ENCODE peak calls at places on chromosome 16, in five cellular contexts. One of them, this sample, is unnamed.

GRCh38 chr16:85995591-85996461 is 96.9 kb downstream of the IRF8 start:
- DNase-seq in A549: no peak
- DNase-seq in IMR-90: no peak
- DNase-seq in K562: no peak
- DNase-seq in HepG2: no peak
- DNase-seq in this sample: no peak

GRCh38 chr16:81384006-81384405 is 60.6 kb upstream of the CMIP start:
- DNase-seq in A549: no peak
- DNase-seq in IMR-90: peak
- DNase-seq in K562: no peak
- DNase-seq in HepG2: no peak
- DNase-seq in this sample: no peak

GRCh38 chr16:65178151-65178550 is 56.3 kb upstream of the CDH11 start:
- DNase-seq in A549: no peak
- DNase-seq in IMR-90: peak
- DNase-seq in K562: no peak
- DNase-seq in HepG2: no peak
- DNase-seq in this sample: no peak

GRCh38 chr16:17519041-17519440 is 48.3 kb upstream of the XYLT1 start:
- DNase-seq in A549: no peak
- DNase-seq in IMR-90: peak
- DNase-seq in K562: no peak
- DNase-seq in HepG2: no peak
- DNase-seq in this sample: no peak

GRCh38 chr16:68972720-68973119 is 129.4 kb downstream of the TANGO6 start:
- DNase-seq in A549: peak
- DNase-seq in IMR-90: peak
- DNase-seq in K562: peak
- DNase-seq in HepG2: no peak
- DNase-seq in this sample: peak

GRCh38 chr16:28067604-28068382 is 4.3 kb upstream of the GSG1L start:
- DNase-seq in A549: no peak
- DNase-seq in IMR-90: peak
- DNase-seq in K562: no peak
- DNase-seq in HepG2: no peak
- DNase-seq in this sample: no peak

GRCh38 chr16:88892065-88892464 is 25.6 kb upstream of the PABPN1L start:
- DNase-seq in A549: no peak
- DNase-seq in IMR-90: no peak
- DNase-seq in K562: no peak
- DNase-seq in HepG2: no peak
- DNase-seq in this sample: no peak

GRCh38 chr16:25110392-25110947 is 1.1 kb upstream of the LCMT1 start:
- DNase-seq in A549: no peak
- DNase-seq in IMR-90: no peak
- DNase-seq in K562: peak
- DNase-seq in HepG2: no peak
- DNase-seq in this sample: no peak

GRCh38 chr16:31202402-31203385 is at the start of gene PYCARD:
- DNase-seq in A549: no peak
- DNase-seq in IMR-90: peak
- DNase-seq in K562: peak
- DNase-seq in HepG2: no peak
- DNase-seq in this sample: no peak

GRCh38 chr16:20613471-20613887 is 37.3 kb upstream of the ACSM2B start:
- DNase-seq in A549: no peak
- DNase-seq in IMR-90: no peak
- DNase-seq in K562: no peak
- DNase-seq in HepG2: no peak
- DNase-seq in this sample: no peak

GRCh38 chr16:75273054-75273925 is 21.9 kb upstream of the BCAR1 start:
- DNase-seq in A549: no peak
- DNase-seq in IMR-90: peak
- DNase-seq in K562: no peak
- DNase-seq in HepG2: no peak
- DNase-seq in this sample: no peak

GRCh38 chr16:56372013-56372634 is 53.2 kb downstream of the AMFR start:
- DNase-seq in A549: no peak
- DNase-seq in IMR-90: no peak
- DNase-seq in K562: no peak
- DNase-seq in HepG2: no peak
- DNase-seq in this sample: no peak

GRCh38 chr16:23182675-23183485 is at the start of gene SCNN1G:
- DNase-seq in A549: peak
- DNase-seq in IMR-90: no peak
- DNase-seq in K562: no peak
- DNase-seq in HepG2: no peak
- DNase-seq in this sample: no peak

GRCh38 chr16:83040174-83040573 is 413.4 kb downstream of the CDH13 start:
- DNase-seq in A549: no peak
- DNase-seq in IMR-90: peak
- DNase-seq in K562: no peak
- DNase-seq in HepG2: no peak
- DNase-seq in this sample: no peak

GRCh38 chr16:84876873-84877606 is 57.3 kb downstream of the CRISPLD2 start:
- DNase-seq in A549: no peak
- DNase-seq in IMR-90: no peak
- DNase-seq in K562: no peak
- DNase-seq in HepG2: no peak
- DNase-seq in this sample: no peak
- TF ChIP-seq MAFK in A549: no peak
- TF ChIP-seq MAFK in IMR-90: no peak
- TF ChIP-seq MAFK in K562: no peak
- TF ChIP-seq MAFK in HepG2: no peak
- TF ChIP-seq MAFK in this sample: no peak

DNA sequence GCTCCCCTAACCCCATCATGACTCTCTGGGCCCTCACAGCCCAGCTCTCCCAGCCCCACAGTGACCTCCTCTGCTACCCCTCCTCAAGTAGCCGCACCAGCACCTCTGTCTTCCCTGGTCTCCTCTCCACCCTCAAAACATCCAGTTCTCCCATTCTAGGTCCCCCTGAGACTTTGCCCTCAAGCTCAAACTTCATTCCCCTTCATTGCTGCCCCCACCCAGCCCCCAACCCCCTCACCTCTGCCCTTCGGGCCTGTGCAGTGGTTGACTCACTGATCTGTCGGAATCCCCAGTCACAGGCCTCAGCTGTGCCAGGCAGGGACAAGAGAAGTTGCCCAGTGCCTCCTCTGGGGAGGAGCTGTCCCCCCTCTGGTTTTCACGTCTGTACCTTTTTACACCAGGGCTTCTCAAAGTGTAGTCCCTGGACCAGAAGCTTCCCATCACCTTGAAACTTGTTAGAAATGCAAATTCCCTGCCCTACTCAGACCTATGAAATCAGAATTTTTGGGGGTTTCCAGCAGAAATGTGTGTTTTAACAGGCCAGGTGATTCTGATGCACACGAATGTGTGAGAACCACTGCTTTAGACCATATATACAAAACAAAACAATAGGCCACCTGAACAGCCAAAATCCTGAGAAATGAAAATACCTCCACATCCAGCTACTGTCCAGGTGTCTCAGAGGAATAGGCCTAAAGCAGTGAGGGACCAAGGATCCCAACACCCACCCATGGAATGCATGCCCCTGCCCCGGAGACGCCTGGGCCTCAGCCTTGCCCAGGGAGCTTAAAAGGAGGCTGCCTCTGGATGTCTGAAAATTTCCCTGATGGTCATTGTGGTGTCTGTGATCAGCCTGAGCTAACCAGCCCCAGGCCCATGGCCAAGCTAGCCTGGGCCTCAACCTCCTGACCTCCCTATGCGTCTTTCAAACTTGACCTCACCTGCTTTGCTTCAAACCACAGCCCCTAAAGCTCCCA is 853 bp upstream of the DOK4 start:
- DNase-seq in A549: no peak
- DNase-seq in IMR-90: no peak
- DNase-seq in K562: no peak
- DNase-seq in HepG2: no peak
- DNase-seq in this sample: no peak
- TF ChIP-seq MAFK in A549: no peak
- TF ChIP-seq MAFK in IMR-90: no peak
- TF ChIP-seq MAFK in K562: no peak
- TF ChIP-seq MAFK in HepG2: no peak
- TF ChIP-seq MAFK in this sample: no peak

DNA sequence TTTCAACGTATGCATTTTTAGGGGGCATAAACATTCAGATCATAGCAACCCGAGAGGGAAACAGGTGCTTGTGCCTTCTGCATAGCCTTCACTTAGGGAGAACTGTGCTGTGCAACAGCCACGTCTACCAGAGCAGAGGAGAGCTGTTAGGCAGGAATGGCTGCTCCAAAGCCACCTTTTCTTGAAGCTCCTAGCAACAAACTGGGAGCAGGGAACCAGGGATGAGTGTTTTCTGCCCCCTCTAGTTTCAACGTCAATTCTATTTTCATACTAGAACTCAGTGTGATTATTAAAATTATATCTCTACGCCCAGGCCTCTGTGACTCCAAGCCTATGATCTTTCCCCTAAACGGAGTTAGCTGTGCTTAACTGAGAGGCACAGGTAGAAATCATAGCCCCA is 290.0 kb downstream of the HAPSTR1 start:
- DNase-seq in A549: no peak
- DNase-seq in IMR-90: no peak
- DNase-seq in K562: no peak
- DNase-seq in HepG2: no peak
- DNase-seq in this sample: no peak
- TF ChIP-seq MAFK in A549: no peak
- TF ChIP-seq MAFK in IMR-90: no peak
- TF ChIP-seq MAFK in K562: no peak
- TF ChIP-seq MAFK in HepG2: no peak
- TF ChIP-seq MAFK in this sample: no peak

GRCh38 chr16:10039220-10040096 is 142.8 kb downstream of the GRIN2A start:
- DNase-seq in A549: peak
- DNase-seq in IMR-90: no peak
- DNase-seq in K562: no peak
- DNase-seq in HepG2: no peak
- DNase-seq in this sample: no peak
- TF ChIP-seq MAFK in A549: no peak
- TF ChIP-seq MAFK in IMR-90: no peak
- TF ChIP-seq MAFK in K562: no peak
- TF ChIP-seq MAFK in HepG2: no peak
- TF ChIP-seq MAFK in this sample: no peak